ENCODE peak calls at places on chromosomes 6 and 20, in seven cellular contexts. N is activated CD8-positive, alpha-beta T cell treated with anti-CD3 and anti-CD28 coated beads for 36 hours; R is fibroblast of the conjunctiva; Z is T-helper 1 cell; W is ACHN; M is astrocyte of the spinal cord; C is BJ. U is an unnamed sample.

GRCh38 chr6:36318690-36319435 is 17.8 kb downstream of the BNIP5 start:
- DNase-seq in N (no peak), R (no peak), Z (no peak), W (no peak), M (no peak), C (no peak), U (peak; percentile 15)

GRCh38 chr6:132964868-132965382 is 150.6 kb downstream of the RPS12 start:
- DNase-seq in N (no peak), R (peak; percentile 18), Z (no peak), W (no peak), M (peak; percentile 76), C (no peak), U (no peak)

GRCh38 chr6:117530467-117531242 is 48.2 kb downstream of the DCBLD1 start:
- DNase-seq in N (no peak), R (no peak), Z (no peak), W (no peak), M (no peak), C (no peak), U (no peak)

GRCh38 chr6:159943101-159943632 is 25.7 kb upstream of the IGF2R start:
- DNase-seq in N (no peak), R (no peak), Z (no peak), W (no peak), M (peak; percentile 60), C (peak; percentile 28), U (no peak)

GRCh38 chr6:28429781-28430180 is 13.5 kb downstream of the ZSCAN23 start:
- DNase-seq in N (no peak), R (no peak), Z (no peak), W (no peak), M (no peak), C (no peak), U (peak; percentile 43)

GRCh38 chr6:149445573-149445972 is 39.2 kb downstream of the ZC3H12D start:
- DNase-seq in N (no peak), R (no peak), Z (no peak), W (no peak), M (no peak), C (no peak), U (no peak)

GRCh38 chr6:107308676-107309075 is 150.7 kb downstream of the PDSS2 start:
- DNase-seq in N (no peak), R (no peak), Z (no peak), W (no peak), M (no peak), C (no peak), U (no peak)

GRCh38 chr20:45283529-45284065 is 23.0 kb upstream of the RBPJL start:
- DNase-seq in N (no peak), R (no peak), Z (no peak), W (no peak), M (no peak), C (no peak), U (no peak)

GRCh38 chr6:33610779-33611421 is 10.2 kb upstream of the ITPR3 start:
- DNase-seq in N (no peak), R (no peak), Z (no peak), W (no peak), M (no peak), C (no peak), U (peak; percentile 49)

GRCh38 chr6:89986650-89987074 is 92.4 kb downstream of the GJA10 start:
- DNase-seq in N (no peak), R (no peak), Z (no peak), W (no peak), M (peak; percentile 62), C (peak; percentile 27), U (no peak)